ENCODE peak calls at places on chromosomes 6 and 20, in ten cellular contexts. O is lung, L is Calu3, M is cardiac muscle cell, I is GM12865, H is heart right ventricle, E is H9, K is stomach, S is cardiac fibroblast, N is body of pancreas. Q is an unnamed sample.
A peak's percentile ranks its signal among the peaks of the same experiment; 100 is the strongest.

GRCh38 chr20:5913166-5913565 is 37.2 kb downstream of the TRMT6 start:
- DNase-seq in M (no peak), H (no peak), O (no peak), K (no peak), N (no peak), L (no peak), E (no peak), S (no peak), I (no peak), Q (no peak)

GRCh38 chr6:106820412-106820852 is 154.1 kb downstream of the CD24 start:
- DNase-seq in I (no peak), O (no peak), S (peak; percentile 38), M (no peak), N (no peak), E (no peak), L (peak; percentile 74), K (no peak), H (no peak), Q (no peak)

GRCh38 chr20:36113566-36114247 is 40.8 kb upstream of the EPB41L1 start:
- DNase-seq in E (no peak), K (no peak), L (no peak), M (no peak), S (no peak), N (no peak), O (no peak), I (peak; percentile 60), H (no peak), Q (no peak)

GRCh38 chr20:51759769-51760510 is 8.2 kb downstream of the ATP9A start:
- DNase-seq in N (no peak), S (no peak), I (no peak), L (no peak), E (no peak), O (no peak), M (no peak), K (no peak), H (no peak), Q (no peak)

GRCh38 chr20:19815553-19815991 is 57.5 kb downstream of the RIN2 start:
- DNase-seq in S (peak; percentile 92), H (no peak), N (peak; percentile 31), L (peak; percentile 31), E (no peak), O (no peak), K (no peak), M (no peak), I (peak; percentile 36), Q (no peak)

GRCh38 chr6:113647158-113647889 is 209.8 kb upstream of the MARCKS start:
- DNase-seq in H (no peak), S (no peak), M (no peak), N (no peak), K (no peak), E (no peak), L (no peak), I (peak; percentile 74), O (no peak), Q (no peak)

GRCh38 chr6:154261688-154262397 is 94.8 kb downstream of the IPCEF1 start:
- DNase-seq in K (no peak), I (no peak), O (no peak), E (no peak), S (no peak), N (no peak), H (no peak), M (no peak), L (no peak), Q (no peak)

GRCh38 chr20:51373713-51374481 is 168.6 kb downstream of the NFATC2 start:
- DNase-seq in L (no peak), H (peak; percentile 41), E (no peak), O (no peak), K (peak; percentile 85), I (no peak), S (peak; percentile 72), M (peak; percentile 73), N (peak; percentile 61), Q (no peak)

GRCh38 chr6:149895702-149896310 is 2.1 kb downstream of the RAET1E start:
- DNase-seq in L (peak; percentile 52), H (peak; percentile 30), N (peak; percentile 42), K (no peak), M (no peak), E (no peak), I (peak; percentile 36), O (peak; percentile 49), S (peak; percentile 52), Q (no peak)

GRCh38 chr6:31717499-31718222 is 2.5 kb downstream of the LY6G6D start:
- DNase-seq in N (peak; percentile 44), O (no peak), K (no peak), M (peak; percentile 25), E (peak; percentile 85), H (no peak), L (peak; percentile 77), S (no peak), I (no peak), Q (no peak)

GRCh38 chr20:6562111-6562510 is 205.4 kb upstream of the BMP2 start:
- DNase-seq in E (no peak), H (no peak), I (no peak), K (no peak), L (no peak), S (peak; percentile 84), M (no peak), O (no peak), N (no peak), Q (no peak)

GRCh38 chr20:34863421-34863965 is 9.2 kb downstream of the GGT7 start:
- DNase-seq in M (no peak), N (no peak), S (no peak), L (no peak), K (no peak), H (no peak), I (no peak), O (no peak), E (no peak), Q (no peak)

GRCh38 chr6:43951063-43951755 is 176.0 kb downstream of the MRPL14 start:
- DNase-seq in M (peak; percentile 90), N (peak; percentile 87), L (peak; percentile 91), O (peak; percentile 60), K (peak; percentile 87), E (peak; percentile 91), I (peak; percentile 32), H (peak; percentile 68), S (peak; percentile 64), Q (no peak)

GRCh38 chr20:25078662-25079061 is 3.3 kb downstream of the VSX1 start:
- DNase-seq in I (no peak), O (no peak), M (no peak), E (peak; percentile 22), L (no peak), S (no peak), N (no peak), K (peak; percentile 4), H (no peak), Q (peak; percentile 6)

GRCh38 chr20:25076201-25076600 is 5.7 kb downstream of the VSX1 start:
- DNase-seq in I (no peak), M (no peak), N (no peak), E (no peak), S (no peak), K (no peak), O (no peak), H (no peak), L (no peak), Q (no peak)

GRCh38 chr20:25077610-25078169 is 4.3 kb downstream of the VSX1 start:
- DNase-seq in I (no peak), L (no peak), S (peak; percentile 37), M (no peak), H (peak; percentile 48), O (no peak), E (peak; percentile 64), N (no peak), K (peak; percentile 49), Q (peak; percentile 32)

GRCh38 chr20:25079171-25079570 is 2.8 kb downstream of the VSX1 start:
- DNase-seq in N (no peak), H (no peak), K (peak; percentile 3), S (no peak), I (no peak), O (no peak), E (no peak), L (no peak), M (no peak), Q (no peak)

GRCh38 chr20:25076731-25077609 is 5.0 kb downstream of the VSX1 start:
- DNase-seq in N (peak; percentile 67), K (peak; percentile 19), L (peak; percentile 44), O (no peak), E (peak; percentile 36), H (no peak), I (peak; percentile 41), S (peak; percentile 38), M (no peak), Q (no peak)
- TF ChIP-seq CTCF in N (no peak), K (no peak), L (no peak), O (no peak), E (peak; percentile 32), H (no peak), I (peak; percentile 18), S (peak; percentile 42), M (peak; percentile 38), Q (no peak)

DNA sequence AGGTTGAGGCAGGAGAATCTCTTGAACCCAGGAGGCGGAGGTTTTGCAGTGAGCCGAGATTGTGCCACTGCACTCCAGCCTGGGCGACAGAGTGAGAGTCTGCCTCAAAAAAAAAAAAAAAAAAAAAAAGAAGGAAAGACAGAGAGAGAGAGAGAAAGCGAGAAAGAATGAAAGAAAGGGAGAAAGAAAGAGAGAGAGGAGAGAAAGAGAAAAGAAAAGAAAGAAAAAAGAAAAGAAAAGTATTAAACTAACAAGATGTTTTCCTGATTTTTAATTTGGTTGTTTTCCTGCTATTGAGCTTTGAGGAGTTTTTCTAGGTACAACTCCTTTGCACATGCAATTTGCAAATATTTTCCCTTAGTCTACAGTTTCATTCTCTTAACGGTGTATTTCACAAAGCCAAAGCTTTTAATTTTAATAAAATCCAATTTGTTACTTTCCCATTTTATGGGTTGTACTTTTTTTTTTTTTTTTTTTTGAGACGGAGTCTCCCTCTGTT is 10.8 kb upstream of the TRERF1 start:
- DNase-seq in M (no peak), L (no peak), E (no peak), H (no peak), S (no peak), N (no peak), I (no peak), O (no peak), K (no peak), Q (no peak)
- TF ChIP-seq CTCF in M (no peak), L (no peak), E (no peak), H (no peak), S (no peak), N (no peak), I (no peak), O (no peak), K (no peak), Q (no peak)

DNA sequence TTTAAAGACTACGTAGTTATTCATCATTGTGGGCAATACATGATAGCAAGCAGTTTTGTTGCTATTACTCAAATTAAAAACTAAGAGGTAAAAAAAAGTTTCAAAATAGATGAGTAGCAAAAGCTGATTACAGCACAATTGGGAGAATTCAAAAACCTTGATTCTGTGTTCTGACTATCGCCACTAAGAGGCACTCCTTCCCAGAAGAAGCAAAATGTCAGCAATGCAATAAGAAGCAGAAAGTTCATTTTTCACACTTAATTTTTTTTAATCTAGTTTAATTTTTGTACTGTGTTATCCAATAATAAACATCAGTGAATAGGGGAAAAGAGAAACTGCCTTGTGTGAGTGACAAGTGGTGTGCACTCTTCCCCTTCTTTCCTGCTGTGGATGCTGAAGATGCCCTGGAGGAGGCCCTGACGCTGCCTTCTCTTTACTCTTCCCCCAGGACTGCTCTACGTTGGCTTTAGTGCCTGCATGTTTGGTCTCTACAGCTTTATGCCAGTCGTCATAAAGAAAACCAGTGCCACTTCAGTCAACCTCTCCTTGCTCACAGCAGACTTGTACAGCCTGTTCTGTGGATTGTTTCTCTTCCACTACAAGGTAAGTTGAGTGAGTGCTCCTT is 263.2 kb upstream of the PLN start:
- DNase-seq in S (peak; percentile 51), O (no peak), M (no peak), N (no peak), H (no peak), K (no peak), E (no peak), I (no peak), L (no peak), Q (no peak)
- TF ChIP-seq CTCF in S (peak; percentile 37), O (peak; percentile 2), M (peak; percentile 55), N (no peak), H (peak; percentile 26), K (no peak), E (peak; percentile 57), I (no peak), L (no peak), Q (no peak)

GRCh38 chr6:5998741-5999687 is 7.7 kb downstream of the NRN1 start:
- DNase-seq in E (peak; percentile 68), L (no peak), O (no peak), K (no peak), I (no peak), H (peak; percentile 59), N (no peak), S (no peak), M (peak; percentile 32), Q (no peak)
- TF ChIP-seq CTCF in E (peak; percentile 29), L (no peak), O (no peak), K (no peak), I (no peak), H (no peak), N (no peak), S (no peak), M (no peak), Q (no peak)